ENCODE peak calls at places on chromosomes 11 and 22, in eight cellular contexts. O is EL, R is GM12864, E is NCI-H1436, K is HAP-1, X is COLO829, F is GM20000, V is pancreas. C is an unnamed sample.

GRCh38 chr22:49903322-49904039 is 14.8 kb downstream of the ALG12 start:
- DNase-seq in O (no peak), R (no peak), E (peak), K (no peak), X (no peak), F (no peak), V (no peak), C (no peak)

GRCh38 chr22:11042116-11042515 is 4485.9 kb upstream of the OR11H1 start:
- DNase-seq in O (no peak), R (no peak), E (no peak), K (no peak), X (no peak), F (no peak), V (no peak), C (no peak)

GRCh38 chr11:69359735-69360470 is 65.9 kb downstream of the MYEOV start:
- DNase-seq in O (no peak), R (no peak), E (no peak), K (no peak), X (no peak), F (no peak), V (no peak), C (no peak)

GRCh38 chr11:2529173-2529572 is 84.4 kb downstream of the KCNQ1 start:
- DNase-seq in O (no peak), R (no peak), E (no peak), K (no peak), X (no peak), F (no peak), V (peak), C (no peak)

GRCh38 chr11:74121804-74122203 is 49.0 kb downstream of the C2CD3 start:
- DNase-seq in O (no peak), R (no peak), E (no peak), K (no peak), X (no peak), F (no peak), V (no peak), C (no peak)

GRCh38 chr11:71548716-71549151 is 514 bp downstream of the KRTAP5-9 start:
- DNase-seq in O (no peak), R (no peak), E (no peak), K (no peak), X (no peak), F (no peak), V (no peak), C (no peak)

GRCh38 chr11:69002101-69002742 is 10.8 kb downstream of the MRGPRF start:
- DNase-seq in O (no peak), R (no peak), E (no peak), K (no peak), X (no peak), F (no peak), V (peak), C (peak)

GRCh38 chr11:71307811-71308645 is 55.7 kb upstream of the SHANK2 start:
- DNase-seq in O (no peak), R (no peak), E (no peak), K (no peak), X (no peak), F (no peak), V (no peak), C (no peak)

GRCh38 chr11:62151737-62152102 is 27.9 kb downstream of the INCENP start:
- DNase-seq in O (no peak), R (no peak), E (no peak), K (no peak), X (no peak), F (no peak), V (no peak), C (no peak)

GRCh38 chr22:19106886-19107729 is 15.1 kb downstream of the DGCR2 start:
- DNase-seq in O (no peak), R (no peak), E (no peak), K (no peak), X (no peak), F (no peak), V (no peak), C (no peak)

GRCh38 chr11:123407124-123407995 is 22.7 kb upstream of the GRAMD1B start:
- DNase-seq in O (peak), R (peak), E (peak), K (peak), X (peak), F (no peak), V (peak), C (peak)